ENCODE peak calls at places on chromosomes 2 and 18, in six cellular contexts. M is astrocyte of the hippocampus; T is NCI-H1417; Z is stromal cell of bone marrow; X is stimulated activated CD4-positive, alpha-beta T cell treated with anti-CD3 and anti-CD28 coated beads, Interleukin-1b, Interleukin-23, amount 100 ng/mL, for 24 hours; P is T-cell. B is an unnamed sample.

GRCh38 chr18:50558948-50559749 is 738 bp upstream of the MAPK4 start:
- DNase-seq in Z (no peak), T (no peak), M (peak), X (no peak), P (no peak), B (no peak)

GRCh38 chr2:11710632-11711381 is 35.6 kb upstream of the LPIN1 start:
- DNase-seq in X (no peak), T (no peak), M (peak), Z (no peak), P (no peak), B (no peak)

GRCh38 chr2:21715865-21716264 is 592.1 kb downstream of the TDRD15 start:
- DNase-seq in X (no peak), M (no peak), T (no peak), P (no peak), Z (no peak), B (no peak)

GRCh38 chr2:47784349-47784851 is 1.5 kb downstream of the MSH6 start:
- DNase-seq in P (no peak), X (no peak), M (peak), T (no peak), Z (peak), B (no peak)

GRCh38 chr2:10987861-10988260 is 76.1 kb downstream of the KCNF1 start:
- DNase-seq in Z (no peak), T (no peak), M (no peak), X (no peak), P (no peak), B (no peak)

GRCh38 chr2:165601866-165602636 is 132.6 kb downstream of the CSRNP3 start:
- DNase-seq in Z (peak), X (no peak), T (no peak), M (peak), P (no peak), B (no peak)

GRCh38 chr2:148590613-148591012 is 53.9 kb upstream of the EPC2 start:
- DNase-seq in M (peak), X (no peak), P (no peak), T (no peak), Z (no peak), B (no peak)

GRCh38 chr2:207337234-207338219 is 171.8 kb upstream of the KLF7 start:
- DNase-seq in X (no peak), Z (peak), M (peak), T (no peak), P (no peak), B (no peak)

GRCh38 chr2:28296243-28296642 is 96.4 kb upstream of the FOSL2 start:
- DNase-seq in X (no peak), P (no peak), T (no peak), M (peak), Z (peak), B (no peak)

GRCh38 chr2:55947759-55948158 is 24.2 kb upstream of the EFEMP1 start:
- DNase-seq in T (no peak), Z (no peak), P (no peak), X (no peak), M (no peak), B (no peak)

GRCh38 chr2:53569957-53570727 is 197.5 kb upstream of the CHAC2 start:
- DNase-seq in T (no peak), P (no peak), X (no peak), M (no peak), Z (no peak), B (no peak)

GRCh38 chr2:61255580-61256437 is 93.8 kb downstream of the C2orf74 start:
- DNase-seq in T (no peak), M (peak), X (no peak), P (no peak), Z (peak), B (no peak)

GRCh38 chr2:60560734-60561649 is 7.5 kb upstream of the BCL11A start:
- DNase-seq in M (peak), X (no peak), P (no peak), T (no peak), Z (no peak), B (no peak)

GRCh38 chr2:37156071-37156856 is 516 bp downstream of the EIF2AK2 start:
- DNase-seq in Z (no peak), P (peak), M (peak), T (peak), X (peak), B (no peak)

GRCh38 chr2:144097440-144098225 is 422.3 kb downstream of the ZEB2 start:
- DNase-seq in P (no peak), M (peak), Z (no peak), X (no peak), T (no peak), B (no peak)

B was measured in NCI-H187.